ENCODE peak calls at places on chromosome 2, in nine cellular contexts. S is left lobe of liver, T is AG10803, Y is cardiac muscle cell, I is activated T-cell treated with anti-CD3 and anti-CD28 coated beads for 48 hours, U is GM20000, G is mucosa of gallbladder, X is KBM-7, P is NCI-H345. Q is an unnamed sample.

GRCh38 chr2:85243101-85244072 is 84.4 kb downstream of the TGOLN2 start:
- DNase-seq in Y (peak), U (peak), I (peak), X (peak), G (no peak), P (peak), T (no peak), S (no peak), Q (no peak)

GRCh38 chr2:239355724-239356123 is 45.1 kb downstream of the HDAC4 start:
- DNase-seq in T (peak), I (no peak), S (no peak), Y (no peak), P (no peak), U (no peak), X (no peak), G (no peak), Q (no peak)

GRCh38 chr2:218645126-218645525 is 14.3 kb downstream of the ZNF142 start:
- DNase-seq in U (no peak), G (no peak), T (peak), Y (no peak), S (no peak), X (no peak), I (no peak), P (no peak), Q (no peak)

GRCh38 chr2:101622210-101622609 is 75.3 kb upstream of the MAP4K4 start:
- DNase-seq in P (no peak), X (no peak), Y (no peak), T (no peak), S (no peak), G (no peak), U (no peak), I (no peak), Q (no peak)

GRCh38 chr2:122183890-122184289 is 428.4 kb downstream of the TSN start:
- DNase-seq in S (no peak), Y (no peak), T (no peak), I (no peak), P (no peak), X (no peak), U (no peak), G (no peak), Q (no peak)

GRCh38 chr2:218885981-218886447 is 5.4 kb downstream of the WNT10A start:
- DNase-seq in P (no peak), I (no peak), S (no peak), X (no peak), Y (no peak), U (peak), T (no peak), G (no peak), Q (no peak)

GRCh38 chr2:161077367-161078210 is 82.6 kb upstream of the TANK start:
- DNase-seq in I (peak), Y (no peak), P (no peak), U (peak), G (peak), T (peak), X (peak), S (no peak), Q (peak)

GRCh38 chr2:142868281-142868762 is 9.1 kb upstream of the KYNU start:
- DNase-seq in U (no peak), X (no peak), P (no peak), T (peak), S (peak), G (peak), I (no peak), Y (no peak), Q (no peak)

GRCh38 chr2:51085679-51086078 is 53.7 kb upstream of the NRXN1 start:
- DNase-seq in X (no peak), P (no peak), U (no peak), S (no peak), G (no peak), I (no peak), Y (no peak), T (no peak), Q (no peak)

GRCh38 chr2:31193066-31193396 is 24.3 kb downstream of the CAPN14 start:
- DNase-seq in S (no peak), P (no peak), I (no peak), X (no peak), Y (peak), T (no peak), G (no peak), U (no peak), Q (no peak)

GRCh38 chr2:180474716-180475115 is 467.6 kb upstream of the CWC22 start:
- DNase-seq in X (no peak), G (no peak), Y (no peak), S (no peak), U (no peak), I (no peak), T (no peak), P (no peak), Q (no peak)

GRCh38 chr2:43276517-43276931 is 50.1 kb upstream of the ZFP36L2 start:
- DNase-seq in S (no peak), G (peak), I (no peak), T (no peak), Y (no peak), P (no peak), X (no peak), U (no peak), Q (no peak)

GRCh38 chr2:112698834-112699515 is 21.8 kb upstream of the NT5DC4 start:
- DNase-seq in I (no peak), U (no peak), S (no peak), T (no peak), X (peak), Y (no peak), P (no peak), G (no peak), Q (peak)

GRCh38 chr2:42102606-42103450 is 55.0 kb downstream of the PKDCC start:
- DNase-seq in X (no peak), P (no peak), S (peak), I (peak), U (peak), T (peak), G (peak), Y (peak), Q (no peak)

GRCh38 chr2:2516386-2516785 is 185.3 kb upstream of the MYT1L start:
- DNase-seq in G (no peak), T (no peak), S (no peak), I (no peak), P (no peak), U (no peak), X (no peak), Y (no peak), Q (no peak)

GRCh38 chr2:237864940-237865622 is 5.7 kb downstream of the RAMP1 start:
- DNase-seq in X (no peak), U (no peak), I (no peak), Y (no peak), S (no peak), T (peak), G (no peak), P (no peak), Q (no peak)

GRCh38 chr2:129253461-129253812 is 726.0 kb upstream of the RAB6C start:
- DNase-seq in I (no peak), U (peak), T (no peak), S (no peak), P (no peak), G (peak), X (peak), Y (peak), Q (no peak)

GRCh38 chr2:19890104-19890503 is 11.7 kb downstream of the TTC32 start:
- DNase-seq in X (no peak), S (no peak), Y (no peak), I (no peak), U (no peak), T (no peak), P (peak), G (no peak), Q (no peak)

GRCh38 chr2:172089005-172089504 is 3.7 kb downstream of the DLX1 start:
- DNase-seq in T (no peak), Y (no peak), X (no peak), S (no peak), G (no peak), I (no peak), U (peak), P (no peak), Q (no peak)

GRCh38 chr2:71071681-71072398 is 3.4 kb downstream of the NAGK start:
- DNase-seq in S (no peak), X (peak), P (no peak), T (no peak), I (peak), G (peak), U (peak), Y (no peak), Q (peak)

GRCh38 chr2:17195016-17195415 is 323.2 kb downstream of the RAD51AP2 start:
- DNase-seq in S (no peak), Y (no peak), P (no peak), U (no peak), I (no peak), T (no peak), X (no peak), G (no peak), Q (no peak)

Q was measured in GF-D8.